ENCODE peak calls at places on chromosomes 13 and 19, in seven cellular contexts. Y is ovary, K is stomach, G is tibial nerve, N is A549, S is suprapubic skin, V is esophagus muscularis mucosa. E is an unnamed sample.

GRCh38 chr13:26112843-26113242 is 61.0 kb upstream of the SHISA2 start:
- DNase-seq in N (peak; percentile 10), Y (no peak), G (no peak), V (peak; percentile 42), K (no peak), S (no peak), E (no peak)

GRCh38 chr13:83449666-83450395 is 432.4 kb downstream of the SLITRK1 start:
- DNase-seq in S (no peak), V (no peak), N (peak; percentile 39), G (no peak), Y (no peak), K (no peak), E (no peak)

GRCh38 chr19:4405977-4406376 is 3.5 kb downstream of the CHAF1A start:
- DNase-seq in S (no peak), K (no peak), G (no peak), N (no peak), Y (no peak), V (no peak), E (no peak)

GRCh38 chr19:5530701-5531100 is 37.1 kb downstream of the TINCR start:
- DNase-seq in K (no peak), S (no peak), N (no peak), V (no peak), Y (no peak), G (no peak), E (no peak)

GRCh38 chr19:47713046-47714021 is at the start of gene EHD2:
- DNase-seq in K (peak; percentile 59), G (peak; percentile 54), N (peak; percentile 84), S (no peak), Y (peak; percentile 90), V (no peak), E (peak; percentile 50)

GRCh38 chr19:13974073-13974472 is 21.8 kb downstream of the DCAF15 start:
- DNase-seq in V (no peak), S (no peak), N (peak; percentile 32), K (peak; percentile 47), Y (no peak), G (no peak), E (no peak)

GRCh38 chr13:71828117-71828516 is 38.9 kb downstream of the DACH1 start:
- DNase-seq in K (no peak), S (no peak), Y (no peak), G (no peak), V (no peak), N (no peak), E (no peak)

GRCh38 chr19:2145831-2146241 is 5.5 kb downstream of the AP3D1 start:
- DNase-seq in N (no peak), Y (no peak), S (no peak), G (no peak), K (no peak), V (no peak), E (no peak)

GRCh38 chr19:41641879-41642485 is 15.1 kb upstream of the CEACAM4 start:
- DNase-seq in Y (no peak), K (peak; percentile 77), N (peak; percentile 78), G (peak; percentile 73), S (no peak), V (no peak), E (peak; percentile 82)

GRCh38 chr19:38890686-38891085 is 8.7 kb downstream of the SIRT2 start:
- DNase-seq in S (no peak), G (no peak), K (no peak), V (no peak), N (no peak), Y (no peak), E (no peak)

GRCh38 chr19:47113446-47114348 is at the start of gene ZC3H4:
- DNase-seq in G (peak; percentile 97), N (peak; percentile 96), V (peak; percentile 99), S (peak; percentile 99), Y (peak; percentile 97), K (peak; percentile 97), E (peak; percentile 98)

GRCh38 chr13:109665781-109666249 is 120.6 kb downstream of the IRS2 start:
- DNase-seq in S (no peak), V (no peak), Y (no peak), G (no peak), K (no peak), N (no peak), E (no peak)

GRCh38 chr19:19204181-19204580 is 967 bp upstream of the NR2C2AP start:
- DNase-seq in G (no peak), N (no peak), V (no peak), K (no peak), S (no peak), Y (no peak), E (no peak)

GRCh38 chr13:85985791-85986190 is 186.6 kb upstream of the SLITRK6 start:
- DNase-seq in V (no peak), K (no peak), G (no peak), N (no peak), Y (no peak), S (no peak), E (no peak)

GRCh38 chr13:70043685-70044084 is 63.9 kb upstream of the ATXN8OS start:
- DNase-seq in N (no peak), S (no peak), Y (no peak), G (no peak), V (no peak), K (no peak), E (no peak)

GRCh38 chr13:49560270-49561063 is 24.9 kb downstream of the RCBTB1 start:
- DNase-seq in G (no peak), K (peak; percentile 74), Y (no peak), S (no peak), N (peak; percentile 29), V (no peak), E (peak; percentile 15)

GRCh38 chr19:38862321-38863059 is 12.7 kb upstream of the HNRNPL start:
- DNase-seq in V (no peak), G (peak; percentile 60), N (peak; percentile 79), K (no peak), S (no peak), Y (no peak), E (peak; percentile 59)

GRCh38 chr13:105579821-105580707 is 955.4 kb downstream of the EFNB2 start:
- DNase-seq in G (no peak), V (no peak), S (no peak), N (no peak), Y (no peak), K (no peak), E (no peak)

GRCh38 chr19:12545267-12545666 is 6.0 kb downstream of the ZNF564 start:
- DNase-seq in V (no peak), G (no peak), Y (no peak), N (no peak), S (no peak), K (no peak), E (no peak)
- TF ChIP-seq EP300 in V (no peak), G (no peak), Y (no peak), N (no peak), S (no peak), K (no peak), E (no peak)

DNA sequence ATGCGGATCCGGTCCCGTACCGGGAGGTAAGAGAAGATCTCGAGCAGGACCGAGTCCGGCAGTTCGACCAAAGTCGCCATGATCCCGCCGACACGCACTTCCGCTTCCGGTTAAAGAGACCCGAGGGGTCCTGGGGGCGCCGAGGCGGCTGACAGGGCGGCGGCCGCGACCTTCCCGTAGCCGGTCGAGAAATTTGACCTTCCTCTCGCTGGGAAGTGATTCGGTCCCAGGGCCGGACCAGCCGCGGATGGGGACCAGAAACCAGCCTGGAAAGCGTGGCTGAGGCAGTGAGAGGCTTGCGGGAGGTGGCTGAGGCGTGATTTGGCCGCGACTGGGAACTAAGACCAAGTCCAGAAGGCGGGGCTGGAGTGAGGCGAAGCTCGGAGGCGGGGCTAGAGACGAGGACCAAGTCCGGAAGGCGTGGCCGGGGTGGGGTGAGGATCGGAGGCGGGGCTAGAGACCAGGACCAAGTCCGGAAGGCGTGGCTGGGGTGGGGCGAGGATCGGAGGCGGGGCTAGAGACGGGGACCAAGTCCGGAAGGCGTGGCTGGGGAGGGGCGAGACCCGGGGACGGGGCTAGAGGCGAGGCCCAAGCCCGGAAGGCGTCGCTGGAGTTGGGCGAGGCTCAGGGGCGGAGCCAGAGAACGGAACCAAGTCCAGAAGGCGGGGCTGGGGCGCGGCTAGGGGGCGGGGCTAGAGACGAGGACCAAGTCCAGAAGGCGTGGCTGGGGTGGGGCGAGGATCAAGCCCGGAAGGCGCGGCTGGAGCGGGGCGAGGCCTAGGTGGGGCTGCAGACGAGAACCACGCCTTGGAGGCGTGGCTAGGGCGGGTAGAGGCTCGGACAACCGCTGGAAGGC is at the start of gene FBXL12:
- DNase-seq in N (peak; percentile 99), Y (peak; percentile 100), S (peak; percentile 100), G (peak; percentile 100), V (peak; percentile 100), K (peak; percentile 100), E (peak; percentile 100)
- TF ChIP-seq POLR2A in N (peak; percentile 75), Y (peak; percentile 90), S (peak; percentile 78), G (peak; percentile 71), V (peak; percentile 54), K (no peak), E (peak; percentile 94)

GRCh38 chr13:73428137-73428536 is 369.3 kb downstream of the KLF5 start:
- DNase-seq in Y (no peak), S (no peak), K (no peak), V (no peak), G (no peak), N (peak; percentile 67), E (no peak)
- TF ChIP-seq EP300 in Y (no peak), S (no peak), K (no peak), V (no peak), G (no peak), N (no peak), E (no peak)

GRCh38 chr13:75687145-75687763 is 51.1 kb downstream of the LMO7 start:
- DNase-seq in V (no peak), S (no peak), N (peak; percentile 54), K (no peak), G (no peak), Y (no peak), E (no peak)

GRCh38 chr13:75694742-75695141 is 58.6 kb downstream of the LMO7 start:
- DNase-seq in G (no peak), Y (no peak), K (no peak), V (no peak), N (no peak), S (no peak), E (no peak)

GRCh38 chr13:75693227-75693626 is 57.1 kb downstream of the LMO7 start:
- DNase-seq in V (no peak), Y (no peak), G (no peak), N (no peak), S (no peak), K (no peak), E (no peak)

GRCh38 chr13:75689686-75690085 is 53.6 kb downstream of the LMO7 start:
- DNase-seq in S (no peak), V (no peak), N (no peak), G (no peak), Y (no peak), K (no peak), E (no peak)

DNA sequence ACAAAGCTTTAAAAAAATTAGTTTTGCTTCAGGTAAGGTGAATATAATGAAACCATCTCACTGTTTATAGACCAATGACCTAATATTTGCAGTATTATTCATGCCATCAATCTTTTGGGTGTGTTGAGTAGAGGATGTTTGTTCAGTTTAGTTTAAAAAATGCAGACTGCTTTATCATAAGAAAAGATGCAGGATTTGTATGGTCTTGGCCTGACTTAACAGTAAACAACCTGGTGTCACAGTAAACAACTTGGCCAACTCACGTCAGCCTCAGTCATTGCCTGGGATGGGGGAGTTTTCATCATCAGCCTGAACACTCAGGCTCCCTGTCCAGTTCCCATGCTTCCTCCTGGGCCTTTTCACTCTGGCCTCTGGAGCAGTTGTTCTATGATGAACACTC is 55.1 kb downstream of the LMO7 start:
- DNase-seq in V (no peak), N (peak; percentile 87), S (no peak), G (no peak), K (no peak), Y (no peak), E (no peak)
- TF ChIP-seq POLR2A in V (no peak), N (no peak), S (no peak), G (no peak), K (no peak), Y (no peak), E (no peak)

E was measured in transverse colon.